ENCODE peak calls at places on chromosomes 4 and X, in four cellular contexts. W, F, I and L are unnamed samples.

GRCh38 chr4:10179957-10180602 is 63.5 kb upstream of the WDR1 start:
- DNase-seq in W (no peak), F (peak; percentile 76), I (no peak), L (no peak)

GRCh38 chr4:108466936-108467902 is 153.2 kb upstream of the RPL34 start:
- DNase-seq in W (no peak), F (peak; percentile 80), I (no peak), L (peak; percentile 84)

GRCh38 chr4:81120055-81120454 is 89.5 kb downstream of the BMP3 start:
- DNase-seq in W (no peak), F (no peak), I (no peak), L (no peak)

GRCh38 chr4:73257995-73258667 is 467 bp downstream of the ANKRD17 start:
- DNase-seq in W (no peak), F (peak; percentile 38), I (no peak), L (peak; percentile 69)

GRCh38 chrX:80335062-80335830 is 85.0 kb upstream of the TENT5D start:
- DNase-seq in W (no peak), F (no peak), I (no peak), L (peak; percentile 90)

GRCh38 chr4:112515278-112516075 is 503 bp downstream of the NEUROG2 start:
- DNase-seq in W (no peak), F (peak; percentile 47), I (peak; percentile 59), L (peak; percentile 37)

GRCh38 chr4:36823199-36823967 is 421.2 kb upstream of the NWD2 start:
- DNase-seq in W (no peak), F (no peak), I (no peak), L (no peak)

GRCh38 chr4:8916251-8916913 is 44.7 kb upstream of the HMX1 start:
- DNase-seq in W (no peak), F (no peak), I (no peak), L (no peak)

GRCh38 chr4:15161439-15161838 is 159.2 kb downstream of the CPEB2 start:
- DNase-seq in W (no peak), F (no peak), I (no peak), L (no peak)

GRCh38 chr4:119329837-119330620 is 8.1 kb upstream of the FABP2 start:
- DNase-seq in W (no peak), F (no peak), I (no peak), L (no peak)